ENCODE peak calls at places on chromosomes 11 and 22, in eight cellular contexts. Y is astrocyte of the spinal cord, S is upper lobe of right lung, W is foreskin fibroblast, E is AG04450, H is colonic mucosa, Q is suprapubic skin, C is tibial artery. F is an unnamed sample.

GRCh38 chr11:65314501-65315203 is at the start of gene CDC42EP2:
- DNase-seq in Y (peak), C (peak), Q (peak), E (no peak), W (peak), S (peak), H (peak), F (no peak)

GRCh38 chr11:112949781-112950575 is 11.2 kb upstream of the NCAM1 start:
- DNase-seq in S (no peak), W (no peak), H (no peak), C (no peak), Y (no peak), Q (no peak), E (no peak), F (no peak)

GRCh38 chr22:47249370-47249928 is 487.0 kb downstream of the TBC1D22A start:
- DNase-seq in E (no peak), Y (no peak), S (no peak), Q (no peak), C (no peak), W (no peak), H (no peak), F (no peak)

GRCh38 chr11:119538748-119539147 is 115.8 kb upstream of the THY1 start:
- DNase-seq in H (no peak), W (peak), Q (peak), E (no peak), Y (no peak), C (peak), S (peak), F (no peak)

GRCh38 chr22:39174498-39175120 is 22.1 kb upstream of the CBX7 start:
- DNase-seq in W (peak), S (peak), C (peak), H (peak), Q (peak), E (peak), Y (peak), F (no peak)

GRCh38 chr22:38203855-38204497 is 2.2 kb downstream of the MAFF start:
- DNase-seq in Y (peak), C (no peak), E (no peak), W (peak), Q (peak), S (no peak), H (no peak), F (no peak)

GRCh38 chr11:85628771-85629341 is 463 bp downstream of the TMEM126B start:
- DNase-seq in C (no peak), Y (peak), H (peak), E (no peak), S (no peak), W (peak), Q (no peak), F (no peak)

GRCh38 chr11:9765320-9766101 is 101.6 kb downstream of the SWAP70 start:
- DNase-seq in E (peak), C (peak), Y (peak), W (peak), H (no peak), Q (no peak), S (no peak), F (peak)

GRCh38 chr11:113488931-113489351 is 13.7 kb upstream of the DRD2 start:
- DNase-seq in H (no peak), W (peak), C (no peak), E (no peak), S (no peak), Y (no peak), Q (no peak), F (no peak)

GRCh38 chr11:3644817-3645235 is at the start of gene ART1:
- DNase-seq in E (no peak), Y (no peak), C (no peak), W (no peak), S (no peak), H (no peak), Q (no peak), F (no peak)

GRCh38 chr11:109166441-109166840 is 255.5 kb upstream of the C11orf87 start:
- DNase-seq in S (no peak), Q (no peak), Y (no peak), H (no peak), W (no peak), C (no peak), E (no peak), F (no peak)

GRCh38 chr22:22753526-22754267 is 109.3 kb downstream of the GGTLC2 start:
- DNase-seq in E (no peak), S (no peak), W (peak), C (peak), H (peak), Y (peak), Q (peak), F (no peak)

GRCh38 chr11:132056689-132057088 is 686.3 kb downstream of the NTM start:
- DNase-seq in W (peak), Y (peak), S (no peak), H (no peak), Q (no peak), E (peak), C (no peak), F (no peak)

GRCh38 chr22:48101704-48102103 is 1339.3 kb downstream of the TBC1D22A start:
- DNase-seq in W (no peak), Q (peak), S (no peak), H (no peak), Y (no peak), E (no peak), C (no peak), F (no peak)

GRCh38 chr22:21064917-21065864 is 19.4 kb downstream of the LRRC74B start:
- DNase-seq in C (no peak), W (no peak), Q (no peak), S (no peak), Y (no peak), E (no peak), H (no peak), F (no peak)

GRCh38 chr22:28674121-28674563 is 5.5 kb downstream of the TTC28 start:
- DNase-seq in C (no peak), E (no peak), H (no peak), Y (peak), S (no peak), W (peak), Q (no peak), F (no peak)

GRCh38 chr11:48101958-48102357 is 114.7 kb upstream of the OR4B1 start:
- DNase-seq in Y (no peak), C (no peak), W (no peak), H (peak), E (no peak), Q (no peak), S (no peak), F (no peak)

GRCh38 chr11:16456366-16456765 is 100.0 kb upstream of the SOX6 start:
- DNase-seq in Y (no peak), C (no peak), W (no peak), Q (no peak), S (no peak), E (no peak), H (no peak), F (no peak)

GRCh38 chr11:746289-747175 is 732 bp upstream of the TALDO1 start:
- DNase-seq in C (no peak), W (peak), E (no peak), S (no peak), H (peak), Q (no peak), Y (peak), F (no peak)

GRCh38 chr11:71435278-71435951 is 12.8 kb downstream of the DHCR7 start:
- DNase-seq in Y (no peak), S (no peak), C (no peak), H (no peak), Q (peak), E (no peak), W (no peak), F (no peak)

GRCh38 chr22:45441158-45441557 is 27.7 kb downstream of the RIBC2 start:
- DNase-seq in H (peak), Y (peak), Q (no peak), E (no peak), S (no peak), W (peak), C (peak), F (no peak)

GRCh38 chr11:65499713-65500261 is 942 bp downstream of the MALAT1 start:
- DNase-seq in Q (no peak), S (no peak), H (no peak), Y (no peak), E (no peak), C (no peak), W (no peak), F (no peak)

GRCh38 chr11:77065878-77066228 is 918 bp upstream of the CAPN5 start:
- DNase-seq in Y (peak), W (peak), E (no peak), Q (peak), H (peak), S (peak), C (peak), F (no peak)

GRCh38 chr11:92346220-92346619 is 121.6 kb downstream of the FAT3 start:
- DNase-seq in S (no peak), Y (no peak), C (no peak), E (no peak), H (no peak), Q (no peak), W (no peak), F (no peak)

GRCh38 chr11:22460181-22460580 is 122.0 kb downstream of the SLC17A6 start:
- DNase-seq in E (no peak), Y (no peak), S (no peak), W (no peak), H (no peak), Q (no peak), C (no peak), F (no peak)

GRCh38 chr11:76773921-76774361 is 9.2 kb upstream of the TSKU start:
- DNase-seq in Y (no peak), Q (no peak), E (no peak), H (no peak), C (peak), W (no peak), S (no peak), F (no peak)

GRCh38 chr11:72037554-72038311 is 39.0 kb downstream of the IL18BP start:
- DNase-seq in C (no peak), W (peak), E (no peak), H (no peak), Y (no peak), Q (no peak), S (no peak), F (no peak)

GRCh38 chr11:726278-726915 is 20.4 kb downstream of the EPS8L2 start:
- DNase-seq in Q (peak), S (peak), Y (peak), W (peak), H (peak), C (no peak), E (no peak), F (no peak)

GRCh38 chr11:59186130-59186594 is 14.2 kb downstream of the DTX4 start:
- DNase-seq in H (peak), W (peak), S (peak), Y (no peak), C (no peak), Q (no peak), E (no peak), F (no peak)

GRCh38 chr11:78469905-78470304 is 52.3 kb upstream of the GAB2 start:
- DNase-seq in Q (no peak), H (no peak), C (no peak), W (no peak), Y (no peak), S (no peak), E (no peak), F (no peak)

GRCh38 chr22:45013138-45013537 is 3.3 kb upstream of the PHF21B start:
- DNase-seq in C (no peak), E (no peak), W (no peak), H (no peak), S (no peak), Y (no peak), Q (no peak), F (no peak)

GRCh38 chr11:21811572-21811971 is 381.3 kb upstream of the ANO5 start:
- DNase-seq in C (no peak), H (no peak), W (no peak), E (no peak), S (no peak), Q (no peak), Y (no peak), F (no peak)

GRCh38 chr11:9016916-9017642 is 13.3 kb upstream of the NRIP3 start:
- DNase-seq in W (no peak), E (no peak), Q (no peak), S (no peak), C (no peak), H (no peak), Y (no peak), F (no peak)

GRCh38 chr11:133951484-133952198 is 5.1 kb downstream of the IGSF9B start:
- DNase-seq in Q (no peak), C (peak), W (peak), Y (no peak), S (no peak), E (no peak), H (no peak), F (no peak)

GRCh38 chr22:36227806-36228205 is 11.5 kb downstream of the APOL2 start:
- DNase-seq in H (no peak), S (no peak), C (no peak), W (no peak), Y (no peak), E (no peak), Q (no peak), F (no peak)

GRCh38 chr22:36224245-36224644 is 15.1 kb downstream of the APOL2 start:
- DNase-seq in S (no peak), W (no peak), H (no peak), Y (no peak), C (no peak), E (no peak), Q (no peak), F (no peak)

GRCh38 chr22:36226189-36226588 is 13.1 kb downstream of the APOL2 start:
- DNase-seq in C (no peak), W (no peak), S (no peak), Y (no peak), E (no peak), Q (no peak), H (no peak), F (no peak)

GRCh38 chr22:36225333-36225922 is 13.9 kb downstream of the APOL2 start:
- DNase-seq in W (no peak), Q (peak), Y (no peak), H (no peak), S (no peak), C (no peak), E (no peak), F (no peak)

GRCh38 chr22:36227396-36227795 is 11.9 kb downstream of the APOL2 start:
- DNase-seq in S (no peak), Y (no peak), E (no peak), Q (no peak), H (no peak), W (no peak), C (no peak), F (no peak)
- H3K4me3 ChIP-seq in S (no peak), Y (no peak), E (no peak), Q (no peak), H (no peak), W (no peak), C (no peak), F (no peak)

GRCh38 chr11:95231881-95232605 is 1.0 kb upstream of the SESN3 start:
- DNase-seq in Y (peak), H (peak), E (no peak), W (peak), Q (peak), S (peak), C (peak), F (no peak)
- TF ChIP-seq CTCF in Y (no peak), H (no peak), E (no peak), W (no peak), Q (no peak), S (peak), C (no peak), F (no peak)

GRCh38 chr11:46846510-46846830 is 390 bp upstream of the CKAP5 start:
- DNase-seq in Q (no peak), H (no peak), W (no peak), S (no peak), C (no peak), Y (no peak), E (no peak), F (no peak)
- H3K4me3 ChIP-seq in Q (peak), H (peak), W (peak), S (peak), C (peak), Y (peak), E (peak), F (peak)

GRCh38 chr11:130037881-130038601 is 31.7 kb upstream of the APLP2 start:
- DNase-seq in S (no peak), Q (no peak), Y (no peak), C (no peak), E (no peak), H (no peak), W (peak), F (no peak)
- TF ChIP-seq CTCF in S (no peak), Q (no peak), Y (no peak), C (no peak), E (no peak), H (no peak), W (no peak), F (no peak)

DNA sequence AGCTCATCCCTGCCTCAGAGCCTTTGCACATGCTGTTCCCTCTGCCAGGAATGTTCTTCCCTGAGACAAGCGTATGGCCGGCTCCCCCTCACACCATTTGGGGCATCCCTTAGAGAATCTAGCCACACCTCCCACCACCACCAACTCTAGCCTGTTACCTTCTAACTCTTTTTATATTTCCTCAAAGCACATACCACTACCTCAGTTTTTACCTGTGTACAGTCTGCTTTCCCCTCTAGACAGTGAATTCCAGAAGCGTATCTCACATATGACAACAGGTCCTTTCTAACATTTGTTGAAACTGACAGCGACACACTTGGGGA is 75.1 kb upstream of the ARFGAP3 start:
- DNase-seq in Q (no peak), E (no peak), S (no peak), C (no peak), W (no peak), Y (no peak), H (no peak), F (no peak)
- H3K4me3 ChIP-seq in Q (no peak), E (no peak), S (no peak), C (no peak), W (no peak), Y (no peak), H (no peak), F (no peak)

DNA sequence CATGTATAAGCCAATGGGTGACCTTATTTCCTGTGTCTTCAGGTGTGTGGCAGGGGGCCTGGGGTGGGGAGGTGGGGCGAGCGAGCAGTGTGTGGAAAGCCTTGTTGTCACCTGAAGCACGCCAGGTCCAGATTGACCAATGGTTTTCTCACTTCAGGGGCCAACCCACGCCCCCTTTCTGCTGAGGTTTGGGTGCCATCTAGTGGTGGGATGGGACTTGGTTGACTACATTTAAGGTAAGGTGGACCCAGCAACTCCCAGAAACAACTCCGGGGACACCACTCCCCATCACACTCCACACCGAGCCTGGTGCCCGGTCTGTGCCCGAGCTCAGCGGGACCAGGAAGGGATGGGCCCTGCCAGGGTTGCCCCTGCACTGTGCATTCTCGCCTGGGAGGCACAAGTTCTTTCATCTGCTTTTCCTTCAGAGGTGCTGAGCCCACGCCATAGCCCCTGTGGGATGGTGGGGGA is 40.0 kb downstream of the TPCN2 start:
- DNase-seq in S (no peak), W (peak), E (peak), Q (no peak), H (peak), C (peak), Y (peak), F (no peak)
- TF ChIP-seq CTCF in S (peak), W (peak), E (peak), Q (peak), H (peak), C (peak), Y (peak), F (peak)

DNA sequence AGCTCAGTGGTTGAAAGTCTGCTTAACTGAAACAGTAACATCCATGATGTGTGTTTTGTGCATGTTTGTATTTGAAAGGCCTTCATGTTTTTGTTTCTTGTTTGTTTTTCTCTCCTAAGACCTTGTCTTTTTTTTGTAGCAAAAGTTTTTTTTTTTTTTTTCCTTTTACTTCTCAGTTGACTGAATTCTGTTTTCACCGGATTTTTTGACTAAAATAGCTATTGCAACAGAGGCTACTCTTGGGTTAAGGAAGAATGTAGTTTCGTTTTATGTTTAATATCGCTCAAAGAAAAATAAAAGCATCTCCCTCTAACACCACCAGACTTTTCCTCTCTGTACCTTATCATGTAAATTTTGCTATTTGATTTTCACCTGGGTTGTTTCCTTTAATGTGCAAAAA is 15.1 kb downstream of the APOL6 start:
- DNase-seq in Q (no peak), Y (no peak), H (no peak), C (no peak), E (no peak), S (no peak), W (no peak), F (no peak)
- H3K4me3 ChIP-seq in Q (peak), Y (no peak), H (no peak), C (peak), E (no peak), S (peak), W (no peak), F (no peak)

GRCh38 chr11:123594921-123595320 is 59.5 kb downstream of the SCN3B start:
- DNase-seq in Y (no peak), W (no peak), S (no peak), H (no peak), Q (no peak), E (no peak), C (no peak), F (no peak)

GRCh38 chr11:123601136-123601535 is 53.3 kb downstream of the SCN3B start:
- DNase-seq in E (no peak), W (peak), S (no peak), H (no peak), Q (no peak), Y (no peak), C (no peak), F (peak)

GRCh38 chr11:123594188-123594901 is 60.1 kb downstream of the SCN3B start:
- DNase-seq in H (no peak), E (no peak), W (no peak), Y (no peak), S (no peak), Q (no peak), C (no peak), F (no peak)

GRCh38 chr11:123601737-123602136 is 52.7 kb downstream of the SCN3B start:
- DNase-seq in H (no peak), Y (no peak), W (no peak), E (no peak), C (no peak), S (no peak), Q (no peak), F (no peak)

GRCh38 chr11:123597859-123598258 is 56.6 kb downstream of the SCN3B start:
- DNase-seq in H (no peak), E (no peak), Q (no peak), S (no peak), W (no peak), C (no peak), Y (no peak), F (no peak)
- TF ChIP-seq CTCF in H (no peak), E (no peak), Q (no peak), S (no peak), W (no peak), C (no peak), Y (no peak), F (no peak)

GRCh38 chr22:41963453-41964105 is 5.7 kb upstream of the SEPTIN3 start:
- DNase-seq in W (no peak), S (peak), E (no peak), Q (no peak), Y (peak), H (no peak), C (no peak), F (peak)

GRCh38 chr22:41952713-41953112 is 763 bp downstream of the SMIM45 start:
- DNase-seq in Y (no peak), C (no peak), Q (no peak), E (no peak), W (peak), H (no peak), S (no peak), F (no peak)

GRCh38 chr22:41957941-41958556 is 6.1 kb downstream of the SMIM45 start:
- DNase-seq in E (no peak), Y (no peak), Q (no peak), H (no peak), C (no peak), W (no peak), S (no peak), F (no peak)
- H3K4me3 ChIP-seq in E (no peak), Y (no peak), Q (peak), H (peak), C (peak), W (no peak), S (no peak), F (no peak)

F was measured in AG09309.